ENCODE peak calls at places on chromosomes 1 and 21, in six cellular contexts. G, J, O, Z, U and C are unnamed samples.
A peak's percentile ranks its signal among the peaks of the same experiment; 100 is the strongest.

GRCh38 chr1:220084460-220084859 is 5.1 kb downstream of the BPNT1 start:
- DNase-seq in G (no peak), U (no peak), J (no peak), Z (no peak), O (no peak), C (no peak)

GRCh38 chr1:199574949-199575348 is 452.6 kb upstream of the NR5A2 start:
- DNase-seq in O (no peak), J (no peak), G (no peak), U (no peak), Z (no peak), C (no peak)

GRCh38 chr1:183901748-183902341 is 96.9 kb downstream of the RGL1 start:
- DNase-seq in J (no peak), Z (no peak), G (peak; percentile 34), U (no peak), O (no peak), C (no peak)

GRCh38 chr1:158019177-158019868 is 25.9 kb downstream of the KIRREL1 start:
- DNase-seq in O (peak; percentile 69), G (peak; percentile 94), Z (peak; percentile 97), J (peak; percentile 33), U (peak; percentile 98), C (peak; percentile 82)

GRCh38 chr1:212683357-212683722 is 16.3 kb downstream of the BATF3 start:
- DNase-seq in O (no peak), Z (no peak), G (no peak), J (no peak), U (peak; percentile 54), C (peak; percentile 34)

GRCh38 chr1:226552061-226552460 is 3.5 kb downstream of the STUM start:
- DNase-seq in G (no peak), O (no peak), Z (no peak), J (no peak), U (no peak), C (no peak)

GRCh38 chr1:7420098-7420445 is 351.0 kb upstream of the VAMP3 start:
- DNase-seq in J (no peak), O (no peak), Z (no peak), G (no peak), U (no peak), C (peak; percentile 12)

GRCh38 chr1:180155202-180155682 is 573 bp downstream of the QSOX1 start:
- DNase-seq in G (no peak), O (no peak), Z (peak; percentile 24), J (no peak), U (peak; percentile 44), C (no peak)

GRCh38 chr1:107689157-107689556 is 275.8 kb downstream of the VAV3 start:
- DNase-seq in J (peak; percentile 71), Z (peak; percentile 1), G (no peak), O (no peak), U (peak; percentile 62), C (peak; percentile 36)

GRCh38 chr1:70436617-70437236 is 25.7 kb downstream of the CTH start:
- DNase-seq in G (peak; percentile 43), Z (peak; percentile 59), U (no peak), O (no peak), J (no peak), C (no peak)

GRCh38 chr1:7755448-7755847 is 15.6 kb upstream of the VAMP3 start:
- DNase-seq in Z (peak; percentile 41), J (no peak), G (peak; percentile 15), U (peak; percentile 44), O (no peak), C (no peak)

GRCh38 chr1:24104854-24105253 is 7.1 kb downstream of the MYOM3 start:
- DNase-seq in U (no peak), J (no peak), O (no peak), G (no peak), Z (no peak), C (no peak)

GRCh38 chr1:112358798-112359408 is 37.1 kb upstream of the CTTNBP2NL start:
- DNase-seq in J (peak; percentile 43), O (no peak), G (peak; percentile 45), Z (peak; percentile 71), U (peak; percentile 70), C (peak; percentile 83)

GRCh38 chr1:109762821-109763645 is 690 bp downstream of the EPS8L3 start:
- DNase-seq in G (peak; percentile 92), U (no peak), O (no peak), J (peak; percentile 12), Z (peak; percentile 95), C (no peak)

GRCh38 chr1:15283500-15283899 is 36.5 kb downstream of the FHAD1 start:
- DNase-seq in O (no peak), G (peak; percentile 59), U (no peak), Z (no peak), J (no peak), C (no peak)

GRCh38 chr21:42315296-42315891 is at the start of gene TFF3:
- DNase-seq in J (no peak), U (no peak), G (no peak), Z (no peak), O (no peak), C (no peak)

GRCh38 chr1:58155418-58156123 is 391.0 kb downstream of the OMA1 start:
- DNase-seq in O (peak; percentile 44), J (no peak), U (peak; percentile 76), G (no peak), Z (no peak), C (peak; percentile 57)

GRCh38 chr1:23475134-23475628 is 8.8 kb downstream of the ASAP3 start:
- DNase-seq in O (no peak), G (peak; percentile 98), U (no peak), J (peak; percentile 93), Z (peak; percentile 81), C (no peak)

GRCh38 chr1:3022976-3023375 is 1.7 kb downstream of the ACTRT2 start:
- DNase-seq in U (no peak), G (no peak), J (no peak), O (no peak), Z (no peak), C (no peak)

GRCh38 chr21:45876381-45877159 is 105.0 kb upstream of the COL6A1 start:
- DNase-seq in G (no peak), Z (peak; percentile 82), O (peak; percentile 18), J (no peak), U (peak; percentile 41), C (no peak)

GRCh38 chr1:59750612-59751395 is 63.9 kb upstream of the HOOK1 start:
- DNase-seq in O (no peak), U (no peak), Z (peak; percentile 86), J (peak; percentile 47), G (peak; percentile 94), C (no peak)

GRCh38 chr1:183778006-183778405 is 26.9 kb upstream of the RGL1 start:
- DNase-seq in J (no peak), O (no peak), Z (no peak), G (peak; percentile 26), U (no peak), C (no peak)

GRCh38 chr1:27632387-27633297 is 2.3 kb downstream of the FGR start:
- DNase-seq in Z (no peak), G (no peak), U (no peak), J (no peak), O (no peak), C (no peak)

GRCh38 chr21:18164483-18164882 is 80.2 kb upstream of the CHODL start:
- DNase-seq in Z (no peak), G (no peak), U (no peak), J (no peak), O (no peak), C (no peak)

GRCh38 chr1:38527373-38527966 is 332.1 kb downstream of the RRAGC start:
- DNase-seq in U (peak; percentile 62), G (no peak), J (peak; percentile 50), O (no peak), Z (no peak), C (peak; percentile 44)

GRCh38 chr1:114458208-114458777 is 52.7 kb downstream of the TRIM33 start:
- DNase-seq in J (peak; percentile 88), G (peak; percentile 80), Z (peak; percentile 61), U (no peak), O (no peak), C (no peak)

GRCh38 chr1:43077273-43077672 is 94.8 kb downstream of the EBNA1BP2 start:
- DNase-seq in J (no peak), G (no peak), Z (no peak), U (no peak), O (no peak), C (no peak)
- H3K23ac ChIP-seq in J (no peak overlapping the region), G (no peak overlapping the region), Z (no peak overlapping the region), U (no peak overlapping the region), O (no peak overlapping the region), C (no peak overlapping the region)

DNA sequence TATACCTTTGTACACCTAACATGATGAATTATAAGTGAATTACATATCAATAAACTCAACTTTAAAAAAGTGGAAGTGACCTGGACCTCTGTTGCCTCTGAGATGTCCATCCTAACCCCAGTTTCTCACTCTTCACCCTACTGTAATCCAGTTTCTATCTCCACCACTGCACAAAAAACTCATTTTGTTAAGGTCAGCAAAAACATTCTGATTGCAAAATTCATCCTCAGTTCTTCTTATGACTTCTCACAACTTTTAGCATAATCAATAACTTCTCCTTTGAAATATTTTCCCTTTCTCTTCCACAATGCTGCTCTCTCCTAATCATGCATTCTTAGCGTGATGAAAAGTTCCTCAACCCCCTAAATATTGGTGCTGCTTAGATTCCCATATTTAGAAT is 129.8 kb downstream of the CRB1 start:
- DNase-seq in G (no peak), U (no peak), J (no peak), Z (no peak), O (no peak), C (no peak)
- H3K23ac ChIP-seq in G (no peak overlapping the region), U (no peak overlapping the region), J (no peak overlapping the region), Z (no peak overlapping the region), O (no peak overlapping the region), C (no peak overlapping the region)

DNA sequence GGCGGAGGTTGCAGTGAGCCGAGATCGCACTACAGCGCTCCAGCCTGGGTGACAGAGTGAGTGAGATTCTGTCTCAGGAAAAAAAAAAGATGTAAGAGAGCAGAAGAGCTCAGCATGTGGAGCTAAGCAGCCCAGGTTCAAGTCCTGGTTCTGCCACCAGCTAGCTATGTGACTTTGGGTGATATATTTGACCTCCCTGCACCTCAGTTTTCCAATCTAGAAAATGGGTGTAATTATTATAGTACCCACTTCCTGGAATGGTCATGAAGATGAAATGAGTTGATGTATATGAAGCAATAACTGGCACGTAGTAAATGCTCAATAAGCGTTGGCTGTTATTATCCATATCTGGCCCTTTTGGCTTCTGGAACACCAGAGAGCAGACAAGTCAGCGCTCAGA is 38.2 kb downstream of the CAMK2N1 start:
- DNase-seq in G (no peak), O (no peak), U (no peak), Z (no peak), J (no peak), C (no peak)
- H3K23ac ChIP-seq in G (no peak overlapping the region), O (no peak overlapping the region), U (no peak overlapping the region), Z (no peak overlapping the region), J (no peak overlapping the region), C (no peak overlapping the region)

GRCh38 chr1:86517336-86517735 is 29.5 kb upstream of the CLCA4 start:
- DNase-seq in O (no peak), U (peak; percentile 93), Z (no peak), G (no peak), J (peak; percentile 83), C (no peak)
- H3K23ac ChIP-seq in O (no peak overlapping the region), U (no peak overlapping the region), Z (no peak overlapping the region), G (no peak overlapping the region), J (no peak overlapping the region), C (no peak overlapping the region)